ENCODE peak calls at places on chromosomes 4 and X, in four cellular contexts. E is K562, O is GM12878, H is HepG2. G is an unnamed sample.

GRCh38 chrX:40201486-40201885 is 103.7 kb upstream of the BCOR start:
- DNase-seq in H (no peak), O (peak), E (no peak), G (no peak)

GRCh38 chr4:171281359-171281758 is 531.8 kb upstream of the GALNTL6 start:
- DNase-seq in H (no peak), E (no peak), O (no peak), G (no peak)

GRCh38 chrX:125678258-125678657 is 358.6 kb downstream of the TEX13C start:
- DNase-seq in O (no peak), H (no peak), E (no peak), G (no peak)

GRCh38 chrX:43949669-43950068 is 23.5 kb downstream of the NDP start:
- DNase-seq in E (no peak), H (peak), O (no peak), G (peak)

GRCh38 chr4:61301285-61301684 is 101.2 kb downstream of the ADGRL3 start:
- DNase-seq in E (no peak), O (no peak), H (no peak), G (no peak)

GRCh38 chr4:77600521-77601451 is 4.8 kb upstream of the CXCL13 start:
- DNase-seq in E (peak), O (no peak), H (peak), G (no peak)

GRCh38 chr4:86160423-86160822 is 199.4 kb downstream of the MAPK10 start:
- DNase-seq in E (no peak), H (no peak), O (no peak), G (no peak)

GRCh38 chrX:2614911-2615310 is 76.2 kb upstream of the CD99 start:
- DNase-seq in E (no peak), H (no peak), O (no peak), G (no peak)

GRCh38 chr4:87032884-87033533 is 98.2 kb downstream of the AFF1 start:
- DNase-seq in O (no peak), H (peak), E (no peak), G (no peak)

GRCh38 chrX:39527045-39527444 is 570.7 kb downstream of the BCOR start:
- DNase-seq in O (no peak), E (peak), H (no peak), G (no peak)

GRCh38 chr4:119638359-119638758 is 9.8 kb upstream of the PDE5A start:
- DNase-seq in H (no peak), E (no peak), O (no peak), G (no peak)

GRCh38 chr4:172652369-172652768 is 516.2 kb upstream of the GALNT7 start:
- DNase-seq in O (no peak), E (no peak), H (no peak), G (no peak)

GRCh38 chr4:26871611-26872010 is 11.0 kb downstream of the STIM2 start:
- DNase-seq in H (no peak), O (no peak), E (no peak), G (no peak)

GRCh38 chr4:144645621-144646522 is at the start of gene HHIP:
- DNase-seq in H (peak), E (peak), O (no peak), G (no peak)

GRCh38 chr4:22607382-22607781 is 85.4 kb upstream of the GBA3 start:
- DNase-seq in O (no peak), E (no peak), H (peak), G (peak)

GRCh38 chrX:7996414-7996813 is 69.2 kb upstream of the PNPLA4 start:
- DNase-seq in H (peak), O (no peak), E (peak), G (no peak)

GRCh38 chrX:133461226-133461625 is 45.9 kb upstream of the GPC4 start:
- DNase-seq in E (no peak), O (no peak), H (no peak), G (no peak)

GRCh38 chr4:152843476-152844107 is 63.8 kb downstream of the ARFIP1 start:
- DNase-seq in O (no peak), E (no peak), H (peak), G (no peak)

GRCh38 chrX:114976321-114976720 is 41.1 kb downstream of the IL13RA2 start:
- DNase-seq in H (no peak), O (no peak), E (no peak), G (no peak)

GRCh38 chr4:20639346-20639745 is 60.9 kb upstream of the PACRGL start:
- DNase-seq in H (no peak), E (no peak), O (no peak), G (no peak)

DNA sequence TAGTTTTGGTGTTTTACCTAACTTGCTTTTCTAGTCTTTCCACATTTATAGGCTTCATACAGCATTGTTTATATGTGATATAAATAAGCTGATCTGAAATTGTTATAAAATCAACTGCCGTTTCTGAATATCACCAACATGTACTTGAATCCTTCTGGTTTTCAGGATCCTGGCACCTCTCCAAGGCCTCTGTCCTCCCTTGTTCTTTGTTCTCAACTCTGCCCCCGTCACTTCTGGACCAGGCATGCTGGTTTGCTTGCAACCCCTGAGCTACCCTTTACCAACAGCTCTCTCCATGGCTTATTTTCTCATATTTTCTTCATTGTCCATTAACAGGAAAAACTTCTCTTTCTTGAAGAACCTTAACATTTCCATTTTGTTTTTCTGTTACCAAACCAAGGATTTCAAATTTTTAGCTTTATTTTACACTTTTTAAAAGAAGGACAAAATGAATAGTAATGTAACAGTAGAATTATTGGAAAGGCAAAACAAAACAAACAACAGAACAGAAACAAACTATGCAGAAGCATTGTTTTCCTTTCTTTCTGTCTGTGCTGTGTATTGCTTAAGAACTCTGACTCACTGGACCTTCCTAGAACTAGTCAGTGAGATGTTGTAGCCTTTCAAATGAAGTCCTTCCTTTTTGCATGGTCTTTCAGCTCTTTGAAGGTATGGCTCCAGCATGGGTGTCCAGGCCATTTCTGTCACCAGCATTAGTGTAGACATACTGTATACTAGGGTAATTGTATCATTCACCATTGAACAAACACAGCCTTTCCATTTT is 44.8 kb downstream of the BANK1 start:
- DNase-seq in E (no peak), O (no peak), H (peak), G (no peak)
- TF ChIP-seq RAD21 in E (no peak), O (no peak), H (no peak), G (no peak)

DNA sequence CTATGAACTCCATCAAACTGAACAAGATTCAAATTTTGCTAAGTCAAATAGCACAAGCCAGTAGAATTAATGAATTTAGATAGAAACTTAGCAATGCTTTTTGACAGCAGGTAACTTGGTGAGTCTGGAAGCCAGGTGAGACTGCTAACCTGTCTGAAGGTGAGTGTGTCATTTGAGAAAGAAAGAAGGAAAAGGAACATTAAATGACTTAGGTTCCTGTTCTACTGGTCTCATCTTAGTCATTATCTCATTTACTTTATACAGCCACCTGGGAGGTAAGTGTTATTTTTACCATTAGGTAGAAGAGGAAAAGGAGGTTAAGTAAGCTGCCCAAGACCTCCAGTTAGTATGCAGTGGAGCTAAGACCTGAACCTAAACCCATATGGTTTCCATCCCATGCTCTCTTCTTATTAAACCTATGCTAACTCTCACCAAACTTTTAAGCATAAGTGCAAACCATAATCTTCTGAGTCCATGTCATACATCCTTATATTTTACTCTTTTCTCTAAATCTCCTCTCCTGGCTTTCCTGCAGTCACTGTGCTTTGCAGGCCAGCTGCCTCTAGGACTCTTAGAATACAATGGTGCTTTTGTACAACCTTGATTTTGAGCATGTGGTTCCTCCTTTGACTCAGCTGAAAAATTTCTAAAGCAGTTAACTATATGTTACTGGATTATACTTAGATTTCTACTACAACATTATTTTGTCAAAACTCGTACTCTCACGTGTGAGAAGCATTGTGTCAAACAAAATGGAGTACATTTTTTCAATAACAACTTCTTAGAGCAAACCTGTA is 68.5 kb downstream of the ATP10D start:
- DNase-seq in O (no peak), H (no peak), E (no peak), G (no peak)
- TF ChIP-seq USF2 in O (no peak), H (no peak), E (no peak), G (no peak)

GRCh38 chrX:41734530-41734929 is 10.5 kb downstream of the GPR82 start:
- DNase-seq in E (no peak), H (peak), O (no peak), G (no peak)
- TF ChIP-seq ZNF274 in E (no peak), H (no peak), O (no peak), G (no peak)

DNA sequence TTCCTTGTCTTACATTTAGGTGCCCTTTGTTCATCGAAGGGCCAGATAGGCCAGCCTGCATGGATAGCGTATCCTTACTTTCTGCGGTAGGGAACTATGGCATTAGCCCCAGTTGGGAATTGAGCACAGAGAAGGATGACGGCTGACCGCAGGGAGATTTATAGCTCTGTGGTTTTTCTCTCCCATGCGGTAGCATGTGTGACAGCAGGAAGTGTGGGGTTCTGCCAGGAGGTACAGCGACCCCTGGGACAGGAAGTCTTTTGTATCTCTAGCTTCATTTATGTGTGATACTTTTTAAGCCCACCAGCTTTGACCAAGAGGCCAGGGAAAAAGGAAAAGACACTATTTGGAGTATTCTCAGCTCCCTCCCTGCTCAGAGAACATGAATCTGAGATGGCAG is 33.1 kb downstream of the GAB3 start:
- DNase-seq in E (peak), O (no peak), H (no peak), G (no peak)
- TF ChIP-seq RAD21 in E (no peak), O (no peak), H (no peak), G (no peak)

GRCh38 chrX:154603438-154604430 is 15.3 kb downstream of the CTAG1B start:
- DNase-seq in O (no peak), H (no peak), E (no peak), G (no peak)

GRCh38 chrX:154602766-154603437 is 16.2 kb downstream of the CTAG1B start:
- DNase-seq in E (no peak), H (no peak), O (no peak), G (no peak)

GRCh38 chrX:154605566-154605965 is 13.5 kb downstream of the CTAG1B start:
- DNase-seq in E (no peak), H (no peak), O (no peak), G (no peak)

GRCh38 chrX:154602226-154602625 is 16.9 kb downstream of the CTAG1B start:
- DNase-seq in O (no peak), E (no peak), H (no peak), G (no peak)

GRCh38 chrX:154607370-154607769 is 11.7 kb downstream of the CTAG1B start:
- DNase-seq in O (no peak), E (no peak), H (peak), G (no peak)
- TF ChIP-seq USF2 in O (no peak), E (no peak), H (no peak), G (no peak)

DNA sequence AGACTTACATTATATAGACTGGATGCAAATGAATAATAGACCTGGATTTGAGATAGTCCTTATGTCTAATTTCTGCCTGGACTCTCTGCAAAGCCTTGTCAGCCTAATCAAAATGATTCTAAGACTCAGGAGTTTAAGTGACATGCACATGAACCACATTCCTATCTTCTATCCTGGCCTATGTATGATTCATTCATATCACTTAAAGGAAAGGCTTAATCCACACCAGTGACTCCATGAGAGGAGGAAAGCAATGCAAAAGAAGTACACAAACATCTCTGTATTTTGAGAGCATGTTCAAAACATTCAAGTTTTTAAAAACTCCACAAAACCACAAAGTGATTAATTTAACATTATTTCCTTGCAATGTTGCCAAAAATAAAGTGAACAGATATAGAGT is 14.6 kb downstream of the AMOT start:
- DNase-seq in H (no peak), E (no peak), O (no peak), G (no peak)
- TF ChIP-seq ZNF274 in H (no peak), E (no peak), O (no peak), G (no peak)

DNA sequence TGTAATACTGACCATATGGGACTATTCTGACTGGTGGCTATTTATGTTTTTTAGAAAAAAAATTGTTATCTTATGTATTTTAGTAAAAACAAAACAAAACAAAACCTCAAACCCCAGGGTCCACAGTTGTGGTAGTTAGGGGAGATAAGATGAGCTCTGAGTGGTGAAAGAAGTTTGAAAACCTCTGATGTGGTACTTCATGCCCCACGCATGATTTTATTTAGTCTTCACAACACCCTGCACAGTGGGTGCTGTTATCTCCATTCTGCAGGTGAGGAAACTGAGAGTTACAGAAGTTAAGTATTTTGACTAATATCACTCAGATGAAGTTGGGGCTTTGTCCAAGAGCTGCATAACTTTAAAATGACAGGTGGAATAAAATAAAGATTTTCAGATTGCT is 230.6 kb upstream of the TRPC5 start:
- DNase-seq in O (no peak), E (no peak), H (no peak), G (no peak)
- TF ChIP-seq RAD21 in O (no peak), E (no peak), H (no peak), G (no peak)

GRCh38 chrX:11533211-11533651 is 132.5 kb downstream of the ARHGAP6 start:
- DNase-seq in H (peak), E (peak), O (peak), G (no peak)

GRCh38 chrX:11528623-11529022 is 137.1 kb downstream of the ARHGAP6 start:
- DNase-seq in H (no peak), E (no peak), O (no peak), G (no peak)

GRCh38 chrX:11532291-11533075 is 133.2 kb downstream of the ARHGAP6 start:
- DNase-seq in E (peak), O (no peak), H (no peak), G (no peak)

GRCh38 chrX:11531226-11531625 is 134.5 kb downstream of the ARHGAP6 start:
- DNase-seq in E (peak), H (no peak), O (no peak), G (no peak)

DNA sequence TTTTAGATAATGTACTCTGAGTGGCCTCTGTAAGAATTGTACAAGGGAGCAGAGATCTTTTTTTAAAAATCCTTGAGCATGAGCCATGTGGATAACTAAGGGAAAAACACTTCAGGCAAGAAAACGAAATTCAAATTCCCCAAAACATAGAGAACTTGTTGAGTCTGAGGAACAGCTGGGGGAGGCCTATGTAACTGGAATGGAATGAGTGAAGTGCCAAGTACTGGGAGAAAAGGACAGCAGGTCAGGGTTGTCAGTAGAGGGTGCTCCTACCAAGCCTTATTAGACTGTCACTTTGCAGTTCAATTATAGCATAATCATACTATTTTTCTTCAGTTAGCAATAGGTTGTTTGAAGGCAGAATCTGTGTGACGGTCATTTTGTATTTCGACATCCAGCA is 135.1 kb downstream of the ARHGAP6 start:
- DNase-seq in H (no peak), O (no peak), E (no peak), G (no peak)
- TF ChIP-seq USF2 in H (no peak), O (no peak), E (no peak), G (no peak)

G was measured in H1.